ENCODE peak calls at places on chromosomes 13 and 19, in seven cellular contexts. P is upper lobe of left lung, K is BE2C, Z is psoas muscle, T is breast epithelium, X is stomach, F is adrenal gland. G is an unnamed sample. For H3K36me3, the result is how much of the 10 kb centered on the place peaks cover.

GRCh38 chr13:76808927-76809326 is 77.3 kb downstream of the KCTD12 start:
- DNase-seq in T (no peak), F (no peak), X (no peak), P (no peak), K (no peak), Z (no peak), G (no peak)

GRCh38 chr13:37097008-37097579 is 8.4 kb downstream of the CSNK1A1L start:
- DNase-seq in F (no peak), P (no peak), X (no peak), T (no peak), K (no peak), Z (no peak), G (no peak)

GRCh38 chr19:46718157-46718933 is 1.4 kb upstream of the PRKD2 start:
- DNase-seq in Z (no peak), T (no peak), K (no peak), X (peak), P (no peak), F (no peak), G (no peak)

GRCh38 chr19:870963-871401 is 11.5 kb downstream of the CFD start:
- DNase-seq in X (no peak), P (peak), T (no peak), Z (no peak), K (peak), F (no peak), G (peak)

GRCh38 chr19:48539503-48540096 is 12.4 kb upstream of the SULT2B1 start:
- DNase-seq in K (peak), T (no peak), Z (no peak), P (no peak), F (peak), X (peak), G (no peak)

GRCh38 chr19:9838324-9838723 is 3.2 kb downstream of the PIN1 start:
- DNase-seq in P (peak), K (no peak), X (no peak), F (no peak), T (no peak), Z (no peak), G (no peak)

GRCh38 chr19:5828661-5829566 is 10.6 kb downstream of the FUT6 start:
- DNase-seq in T (no peak), K (peak), F (no peak), X (peak), Z (no peak), P (peak), G (peak)

GRCh38 chr13:39132286-39132685 is 94.0 kb downstream of the NHLRC3 start:
- DNase-seq in K (no peak), X (no peak), P (no peak), Z (no peak), F (no peak), T (no peak), G (no peak)

GRCh38 chr19:38739440-38740251 is 4.6 kb downstream of the CAPN12 start:
- DNase-seq in Z (no peak), K (no peak), T (no peak), P (peak), F (no peak), X (no peak), G (no peak)

GRCh38 chr19:7618771-7619510 is 10.4 kb downstream of the XAB2 start:
- DNase-seq in T (peak), Z (no peak), K (peak), F (peak), X (peak), P (peak), G (peak)
- H3K36me3 ChIP-seq in T (under half), Z (half or more), K (half or more), F (under half), X (under half), P (half or more), G (under half)

GRCh38 chr19:55687281-55688172 is 12.5 kb downstream of the EPN1 start:
- DNase-seq in P (peak), F (peak), T (no peak), K (no peak), Z (no peak), X (no peak), G (peak)
- H3K36me3 ChIP-seq in P (half or more), F (under half), T (under half), K (half or more), Z (half or more), X (half or more), G (under half)

GRCh38 chr19:55232986-55233385 is 4.4 kb upstream of the TMEM86B start:
- DNase-seq in Z (no peak), F (no peak), T (no peak), P (no peak), X (no peak), K (no peak), G (no peak)

GRCh38 chr19:55232284-55232597 is 3.7 kb upstream of the TMEM86B start:
- DNase-seq in P (no peak), K (peak), T (no peak), X (no peak), Z (no peak), F (no peak), G (peak)

GRCh38 chr19:55230780-55231179 is 2.2 kb upstream of the TMEM86B start:
- DNase-seq in K (no peak), Z (no peak), F (no peak), T (no peak), X (no peak), P (peak), G (no peak)

GRCh38 chr19:55230329-55230728 is 1.8 kb upstream of the TMEM86B start:
- DNase-seq in P (peak), Z (no peak), K (no peak), F (no peak), X (no peak), T (no peak), G (no peak)

DNA sequence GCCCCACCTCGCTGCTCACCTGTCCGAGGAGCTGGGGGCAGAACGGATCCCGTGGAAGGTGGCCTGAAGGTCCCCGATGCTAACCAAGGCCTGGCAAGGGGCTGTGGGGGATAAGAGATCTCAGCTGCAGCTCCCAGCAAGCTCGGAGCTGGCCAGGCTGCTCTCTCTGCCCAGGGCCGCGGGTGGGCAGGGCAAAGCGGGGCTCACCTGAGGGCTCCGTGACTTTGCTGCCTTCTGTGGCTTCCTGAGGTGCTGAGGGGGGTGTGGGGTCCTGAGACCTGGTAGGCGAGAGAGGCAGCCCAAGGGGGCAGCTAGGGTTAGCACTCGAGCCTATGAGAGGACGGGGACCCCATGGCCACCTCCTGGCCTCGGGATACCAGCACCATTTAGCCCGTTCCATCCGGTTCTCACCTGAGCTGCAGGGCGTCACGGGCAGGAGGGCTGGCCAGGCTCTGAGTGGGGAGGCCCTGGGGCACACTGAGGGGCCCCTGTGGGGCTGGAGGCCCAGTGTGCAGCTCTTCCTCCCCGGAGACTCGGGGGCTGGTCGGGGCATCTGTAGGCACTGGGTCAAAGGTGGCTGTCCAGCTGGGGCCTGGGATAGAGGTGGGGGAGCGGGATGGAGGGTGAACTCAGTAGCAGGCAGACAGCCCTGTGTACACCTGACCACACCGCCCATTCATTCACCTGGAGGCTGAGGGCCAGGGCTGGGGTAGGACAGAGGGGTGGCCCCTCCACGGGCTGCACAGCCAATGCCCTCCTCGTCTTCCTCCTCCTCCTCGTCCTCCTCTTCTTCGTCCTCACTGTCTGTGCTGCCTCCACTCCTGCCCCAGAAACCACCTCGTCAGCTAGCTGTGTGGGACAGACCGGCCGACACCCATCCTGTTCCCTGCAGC is 3.1 kb upstream of the TMEM86B start:
- DNase-seq in T (no peak), Z (no peak), F (no peak), X (no peak), P (peak), K (no peak), G (no peak)
- H3K36me3 ChIP-seq in T (under half), Z (half or more), F (under half), X (half or more), P (half or more), K (half or more), G (under half)

GRCh38 chr19:2127758-2128157 is 23.6 kb downstream of the AP3D1 start:
- DNase-seq in P (peak), F (no peak), K (no peak), X (no peak), T (no peak), Z (no peak), G (no peak)
- H3K36me3 ChIP-seq in P (half or more), F (under half), K (half or more), X (half or more), T (under half), Z (half or more), G (half or more)

GRCh38 chr19:3634496-3635045 is 8.0 kb upstream of the CACTIN start:
- DNase-seq in K (no peak), T (no peak), F (no peak), Z (no peak), X (no peak), P (peak), G (peak)
- H3K36me3 ChIP-seq in K (under half), T (under half), F (under half), Z (under half), X (under half), P (half or more), G (under half)

GRCh38 chr19:34391813-34392212 is 12.4 kb upstream of the PDCD2L start:
- DNase-seq in T (no peak), P (no peak), F (no peak), K (no peak), Z (no peak), X (no peak), G (no peak)
- H3K36me3 ChIP-seq in T (under half), P (half or more), F (under half), K (half or more), Z (half or more), X (half or more), G (under half)